ENCODE peak calls at places on chromosome 2, in four cellular contexts. C, A, V and G are unnamed samples.

GRCh38 chr2:64867253-64867996 is 121.8 kb upstream of the SLC1A4 start:
- DNase-seq in C (no peak), A (no peak), V (no peak), G (no peak)

GRCh38 chr2:191866675-191867506 is 20.0 kb upstream of the CAVIN2 start:
- DNase-seq in C (peak; percentile 98), A (no peak), V (no peak), G (peak; percentile 63)

GRCh38 chr2:25756444-25757022 is 83.2 kb upstream of the DTNB start:
- DNase-seq in C (no peak), A (no peak), V (no peak), G (no peak)

GRCh38 chr2:184597996-184598312 is 375 bp upstream of the ZNF804A start:
- DNase-seq in C (no peak), A (peak; percentile 13), V (no peak), G (no peak)

GRCh38 chr2:24421668-24422067 is 61.3 kb upstream of the ITSN2 start:
- DNase-seq in C (peak; percentile 63), A (peak; percentile 63), V (peak; percentile 69), G (peak; percentile 65)

GRCh38 chr2:149169653-149170052 is 131.2 kb downstream of the LYPD6B start:
- DNase-seq in C (no peak), A (no peak), V (no peak), G (no peak)

GRCh38 chr2:199798881-199799580 is 52.0 kb downstream of the FTCDNL1 start:
- DNase-seq in C (peak; percentile 59), A (peak; percentile 16), V (no peak), G (no peak)

GRCh38 chr2:47262657-47263056 is 107.5 kb upstream of the STPG4 start:
- DNase-seq in C (no peak), A (no peak), V (no peak), G (no peak)

GRCh38 chr2:96142217-96143113 is 2.8 kb downstream of the DUSP2 start:
- DNase-seq in C (no peak), A (no peak), V (peak; percentile 65), G (no peak)

GRCh38 chr2:9440058-9440727 is 16.7 kb downstream of the CPSF3 start:
- DNase-seq in C (peak; percentile 67), A (no peak), V (no peak), G (no peak)

GRCh38 chr2:72947947-72948346 is 30.6 kb downstream of the EMX1 start:
- DNase-seq in C (no peak), A (no peak), V (no peak), G (no peak)

GRCh38 chr2:238549866-238550265 is 123.1 kb downstream of the ASB1 start:
- DNase-seq in C (no peak), A (no peak), V (no peak), G (no peak)

GRCh38 chr2:50859110-50859509 is 172.8 kb downstream of the NRXN1 start:
- DNase-seq in C (no peak), A (no peak), V (no peak), G (no peak)

GRCh38 chr2:224645722-224646121 is 60.6 kb upstream of the CUL3 start:
- DNase-seq in C (no peak), A (no peak), V (no peak), G (no peak)

DNA sequence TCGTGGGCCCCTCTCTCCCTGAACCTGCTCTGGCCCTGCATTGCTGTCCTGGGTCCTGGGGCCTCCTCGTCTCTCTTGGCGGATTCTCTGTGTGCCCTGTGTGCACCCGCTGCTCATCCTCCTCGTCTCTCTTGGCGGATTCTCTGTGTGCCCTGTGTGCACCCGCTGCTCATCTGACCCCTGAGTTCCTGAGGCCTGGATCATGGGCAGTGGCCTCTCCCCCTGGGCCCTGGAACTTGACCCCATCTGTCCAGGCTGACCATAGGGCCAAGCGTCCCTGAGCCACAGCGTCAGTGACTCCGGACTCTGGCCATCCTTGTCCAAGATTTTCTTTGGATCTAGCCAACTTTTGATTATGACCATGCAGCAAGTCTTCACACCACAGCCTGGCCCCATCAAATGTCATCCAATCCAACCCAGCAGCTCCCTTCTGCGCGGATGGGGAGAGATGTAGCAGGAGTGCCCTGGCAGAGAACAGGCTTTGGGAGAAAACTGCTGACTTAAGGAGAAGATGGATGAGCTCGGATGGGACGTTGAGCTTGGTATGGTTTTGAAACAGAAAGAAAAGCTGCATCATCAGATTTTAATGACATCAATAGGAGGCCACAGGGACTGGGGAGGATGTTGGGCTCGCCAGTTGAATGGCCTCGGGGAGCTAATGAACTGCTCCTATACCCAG is 455.1 kb upstream of the HS6ST1 start:
- DNase-seq in C (no peak), A (no peak), V (peak; percentile 5), G (peak; percentile 36)
- H3K27me3 ChIP-seq in C (no peaks in the 10 kb centered on the region), A (no peaks in the 10 kb centered on the region), V (no peaks in the 10 kb centered on the region), G (no peaks in the 10 kb centered on the region)

DNA sequence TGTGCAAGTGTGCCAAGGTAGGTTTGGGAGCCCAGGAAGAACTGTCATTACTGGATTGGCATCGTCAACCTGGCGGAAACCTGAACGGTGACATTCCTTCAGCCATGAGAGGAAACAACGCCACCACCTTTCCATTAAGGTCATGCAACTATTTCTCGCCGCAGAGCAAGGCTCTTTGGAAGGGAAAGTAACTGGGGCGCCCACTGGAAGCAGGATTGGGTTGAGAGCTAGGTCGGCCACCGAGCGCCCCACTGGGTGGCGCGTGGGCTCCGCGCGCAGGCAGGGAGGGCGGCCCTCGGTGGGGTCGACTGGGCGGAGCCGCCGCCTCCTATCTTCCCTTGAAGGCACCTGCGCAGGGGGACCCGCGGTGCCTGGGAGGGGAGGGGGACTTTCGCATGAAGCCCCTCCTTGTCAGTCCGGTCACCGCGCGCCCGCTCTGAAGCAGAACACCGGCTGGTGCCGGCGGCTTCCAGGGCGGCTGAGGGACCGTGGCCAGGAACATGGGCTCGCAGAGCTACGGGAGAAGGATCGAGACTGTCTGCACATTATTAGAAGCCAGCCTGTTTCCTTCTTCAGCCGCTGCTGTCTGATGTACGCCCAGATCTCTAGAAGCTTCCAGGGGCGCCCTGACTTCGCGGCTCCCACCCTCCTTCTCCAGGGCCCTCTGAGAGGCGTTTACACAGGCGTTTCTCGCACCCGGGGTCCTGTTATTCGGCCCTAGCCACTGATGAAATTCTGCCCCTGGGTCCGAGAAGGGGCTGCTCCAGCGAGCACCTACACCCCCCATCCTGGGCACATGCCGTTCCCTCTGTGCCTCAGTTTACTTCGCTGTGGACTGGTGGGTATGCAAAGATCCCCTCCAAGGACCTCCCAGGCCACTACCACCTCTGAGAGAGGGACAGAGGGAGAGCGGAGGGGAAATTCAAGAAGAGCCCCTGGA is 27.3 kb upstream of the MAL start:
- DNase-seq in C (no peak), A (no peak), V (peak; percentile 37), G (no peak)
- H3K27me3 ChIP-seq in C (peaks cover 3% of the 10 kb centered on the region), A (peaks cover 12% of the 10 kb centered on the region), V (no peaks in the 10 kb centered on the region), G (no peaks in the 10 kb centered on the region)

GRCh38 chr2:118224888-118225264 is 136.6 kb downstream of the INSIG2 start:
- DNase-seq in C (no peak), A (no peak), V (peak; percentile 42), G (no peak)
- H3K27me3 ChIP-seq in C (peaks cover 40% of the 10 kb centered on the region), A (peaks cover 15% of the 10 kb centered on the region), V (no peaks in the 10 kb centered on the region), G (peaks cover 33% of the 10 kb centered on the region)

GRCh38 chr2:67716895-67717294 is 319.8 kb downstream of the ETAA1 start:
- DNase-seq in C (no peak), A (no peak), V (no peak), G (no peak)
- H3K27me3 ChIP-seq in C (no peaks in the 10 kb centered on the region), A (no peaks in the 10 kb centered on the region), V (no peaks in the 10 kb centered on the region), G (no peaks in the 10 kb centered on the region)

GRCh38 chr2:242034996-242035814 is 165.7 kb downstream of the RTP5 start:
- DNase-seq in C (no peak), A (no peak), V (peak; percentile 24), G (no peak)
- H3K27me3 ChIP-seq in C (peaks cover 22% of the 10 kb centered on the region), A (peaks cover 12% of the 10 kb centered on the region), V (peaks cover 2% of the 10 kb centered on the region), G (no peaks in the 10 kb centered on the region)

GRCh38 chr2:36678856-36679255 is 17.7 kb upstream of the VIT start:
- DNase-seq in C (no peak), A (no peak), V (no peak), G (no peak)

GRCh38 chr2:36677995-36678605 is 18.4 kb upstream of the VIT start:
- DNase-seq in C (peak; percentile 11), A (no peak), V (no peak), G (no peak)

GRCh38 chr2:36682562-36682961 is 13.9 kb upstream of the VIT start:
- DNase-seq in C (no peak), A (no peak), V (no peak), G (no peak)

GRCh38 chr2:36680012-36680411 is 16.5 kb upstream of the VIT start:
- DNase-seq in C (peak; percentile 39), A (no peak), V (no peak), G (no peak)

DNA sequence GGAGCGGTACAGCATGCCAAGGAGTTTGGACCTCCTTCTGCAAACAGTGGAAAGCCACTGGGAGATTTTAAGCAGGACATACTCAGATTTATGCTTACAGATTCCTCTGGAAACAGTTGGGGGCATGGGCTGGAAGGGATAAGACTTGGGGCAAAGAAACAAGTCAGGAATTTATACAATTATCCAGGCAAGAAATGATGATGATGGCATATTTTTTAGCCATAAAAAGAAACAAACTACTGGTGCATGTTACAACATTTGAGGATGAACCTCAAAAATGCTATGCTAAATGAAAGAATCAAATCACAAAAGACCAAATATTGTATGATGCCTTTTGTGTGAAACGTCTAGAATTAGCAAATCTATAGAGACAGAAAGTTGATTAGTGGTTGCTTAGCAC is 13.5 kb upstream of the VIT start:
- DNase-seq in C (no peak), A (no peak), V (no peak), G (no peak)
- H3K27me3 ChIP-seq in C (no peaks in the 10 kb centered on the region), A (peaks cover 2% of the 10 kb centered on the region), V (no peaks in the 10 kb centered on the region), G (no peaks in the 10 kb centered on the region)

GRCh38 chr2:186632417-186632816 is 42.6 kb downstream of the ITGAV start:
- DNase-seq in C (no peak), A (no peak), V (no peak), G (no peak)

GRCh38 chr2:186624276-186624675 is 34.4 kb downstream of the ITGAV start:
- DNase-seq in C (no peak), A (no peak), V (no peak), G (no peak)

DNA sequence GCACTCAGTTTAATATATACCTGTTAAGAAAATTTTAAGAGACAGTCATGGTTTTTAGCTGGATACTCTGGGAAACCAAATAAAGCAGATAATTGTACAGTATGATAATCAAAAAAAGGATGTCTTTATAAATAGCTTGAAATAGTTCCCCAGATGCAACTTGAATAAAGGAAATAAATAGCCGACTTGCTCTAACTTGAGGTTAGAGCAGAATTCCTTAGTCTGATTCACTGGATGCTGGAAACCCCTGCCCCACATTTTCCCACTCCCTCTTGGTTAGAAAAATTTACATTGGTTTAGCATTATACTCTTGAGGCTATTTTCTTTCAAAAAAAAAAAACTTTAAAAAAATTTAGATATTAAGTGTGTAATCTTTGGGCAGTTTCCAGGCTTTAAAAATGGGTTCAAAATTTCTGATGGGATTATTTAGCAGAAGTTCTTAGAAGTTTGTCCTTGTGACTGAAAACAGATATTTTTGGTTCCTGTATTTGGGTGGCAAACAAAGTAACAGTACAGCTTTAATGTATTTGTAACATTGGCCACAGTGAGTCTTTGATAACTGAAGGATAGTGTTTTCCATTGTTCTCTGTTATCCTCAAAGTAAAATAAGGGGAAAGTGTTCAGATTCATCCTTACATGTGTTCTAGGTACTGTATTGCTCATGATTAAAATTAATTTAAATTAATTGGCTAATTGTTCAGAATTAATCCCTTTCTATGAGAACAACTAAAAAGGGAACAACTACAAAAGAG is 39.6 kb downstream of the ITGAV start:
- DNase-seq in C (no peak), A (no peak), V (no peak), G (no peak)
- H3K27me3 ChIP-seq in C (no peaks in the 10 kb centered on the region), A (no peaks in the 10 kb centered on the region), V (no peaks in the 10 kb centered on the region), G (no peaks in the 10 kb centered on the region)

GRCh38 chr2:222751821-222752719 is 80.6 kb downstream of the MOGAT1 start:
- DNase-seq in C (no peak), A (no peak), V (no peak), G (peak; percentile 13)
- H3K27me3 ChIP-seq in C (no peaks in the 10 kb centered on the region), A (no peaks in the 10 kb centered on the region), V (no peaks in the 10 kb centered on the region), G (no peaks in the 10 kb centered on the region)